ENCODE peak calls at places on chromosomes 6 and 20, in five cellular contexts. One of them, this sample, is unnamed.

GRCh38 chr6:4348462-4349112 is 213.2 kb upstream of the ECI2 start:
- DNase-seq in epithelial cell of esophagus: no peak
- DNase-seq in Calu3: no peak
- DNase-seq in heart right ventricle: no peak
- DNase-seq in lower lobe of right lung: no peak
- DNase-seq in this sample: peak; percentile 46

GRCh38 chr20:62985089-62985778 is 21.5 kb downstream of the BHLHE23 start:
- DNase-seq in lower lobe of right lung: no peak
- DNase-seq in epithelial cell of esophagus: no peak
- DNase-seq in Calu3: no peak
- DNase-seq in heart right ventricle: peak; percentile 59
- DNase-seq in this sample: no peak

GRCh38 chr6:27894839-27895762 is 17.1 kb downstream of the OR2B2 start:
- DNase-seq in epithelial cell of esophagus: peak; percentile 83
- DNase-seq in lower lobe of right lung: no peak
- DNase-seq in heart right ventricle: no peak
- DNase-seq in Calu3: peak; percentile 57
- DNase-seq in this sample: no peak

GRCh38 chr6:12420626-12421025 is 130.5 kb downstream of the EDN1 start:
- DNase-seq in heart right ventricle: no peak
- DNase-seq in epithelial cell of esophagus: peak; percentile 83
- DNase-seq in Calu3: no peak
- DNase-seq in lower lobe of right lung: no peak
- DNase-seq in this sample: no peak

GRCh38 chr6:161222706-161223234 is 51.1 kb downstream of the AGPAT4 start:
- DNase-seq in epithelial cell of esophagus: no peak
- DNase-seq in Calu3: no peak
- DNase-seq in heart right ventricle: no peak
- DNase-seq in lower lobe of right lung: no peak
- DNase-seq in this sample: no peak

GRCh38 chr20:37984018-37984785 is 49.1 kb downstream of the TTI1 start:
- DNase-seq in epithelial cell of esophagus: no peak
- DNase-seq in Calu3: no peak
- DNase-seq in lower lobe of right lung: no peak
- DNase-seq in heart right ventricle: peak; percentile 30
- DNase-seq in this sample: no peak

GRCh38 chr6:84551797-84552196 is 212.6 kb downstream of the TBX18 start:
- DNase-seq in epithelial cell of esophagus: no peak
- DNase-seq in Calu3: no peak
- DNase-seq in heart right ventricle: no peak
- DNase-seq in lower lobe of right lung: no peak
- DNase-seq in this sample: no peak

GRCh38 chr6:110809792-110810191 is 5.5 kb downstream of the CDK19 start:
- DNase-seq in lower lobe of right lung: no peak
- DNase-seq in Calu3: no peak
- DNase-seq in epithelial cell of esophagus: no peak
- DNase-seq in heart right ventricle: no peak
- DNase-seq in this sample: no peak

GRCh38 chr20:56778765-56779195 is 149.7 kb downstream of the TFAP2C start:
- DNase-seq in heart right ventricle: no peak
- DNase-seq in Calu3: peak; percentile 29
- DNase-seq in epithelial cell of esophagus: no peak
- DNase-seq in lower lobe of right lung: no peak
- DNase-seq in this sample: no peak

GRCh38 chr20:62219992-62220665 is at the start of gene HRH3:
- DNase-seq in heart right ventricle: peak; percentile 52
- DNase-seq in lower lobe of right lung: no peak
- DNase-seq in Calu3: peak; percentile 68
- DNase-seq in epithelial cell of esophagus: peak; percentile 32
- DNase-seq in this sample: no peak

GRCh38 chr6:93684339-93684738 is 265.0 kb upstream of the EPHA7 start:
- DNase-seq in epithelial cell of esophagus: peak; percentile 11
- DNase-seq in Calu3: peak; percentile 50
- DNase-seq in lower lobe of right lung: no peak
- DNase-seq in heart right ventricle: no peak
- DNase-seq in this sample: no peak

GRCh38 chr6:89485320-89485719 is 52.4 kb downstream of the ANKRD6 start:
- DNase-seq in lower lobe of right lung: no peak
- DNase-seq in epithelial cell of esophagus: no peak
- DNase-seq in heart right ventricle: no peak
- DNase-seq in Calu3: no peak
- DNase-seq in this sample: no peak

GRCh38 chr6:134295953-134296553 is 21.9 kb downstream of the SGK1 start:
- DNase-seq in lower lobe of right lung: no peak
- DNase-seq in epithelial cell of esophagus: peak; percentile 68
- DNase-seq in heart right ventricle: no peak
- DNase-seq in Calu3: peak; percentile 24
- DNase-seq in this sample: no peak

GRCh38 chr6:139028242-139028657 is 295 bp upstream of the ABRACL start:
- DNase-seq in lower lobe of right lung: no peak
- DNase-seq in epithelial cell of esophagus: peak; percentile 87
- DNase-seq in heart right ventricle: no peak
- DNase-seq in Calu3: no peak
- DNase-seq in this sample: no peak

GRCh38 chr6:75290558-75290957 is 6.0 kb upstream of the TMEM30A start:
- DNase-seq in heart right ventricle: no peak
- DNase-seq in epithelial cell of esophagus: no peak
- DNase-seq in lower lobe of right lung: no peak
- DNase-seq in Calu3: no peak
- DNase-seq in this sample: no peak

GRCh38 chr6:157552171-157552747 is 171.3 kb downstream of the ZDHHC14 start:
- DNase-seq in heart right ventricle: no peak
- DNase-seq in lower lobe of right lung: no peak
- DNase-seq in epithelial cell of esophagus: peak; percentile 62
- DNase-seq in Calu3: no peak
- DNase-seq in this sample: peak; percentile 73

GRCh38 chr6:88910922-88911778 is 52.3 kb downstream of the RNGTT start:
- DNase-seq in lower lobe of right lung: no peak
- DNase-seq in heart right ventricle: no peak
- DNase-seq in Calu3: no peak
- DNase-seq in epithelial cell of esophagus: no peak
- DNase-seq in this sample: no peak

GRCh38 chr6:7414811-7415210 is 25.2 kb downstream of the RIOK1 start:
- DNase-seq in heart right ventricle: no peak
- DNase-seq in epithelial cell of esophagus: peak; percentile 86
- DNase-seq in lower lobe of right lung: no peak
- DNase-seq in Calu3: no peak
- DNase-seq in this sample: no peak

DNA sequence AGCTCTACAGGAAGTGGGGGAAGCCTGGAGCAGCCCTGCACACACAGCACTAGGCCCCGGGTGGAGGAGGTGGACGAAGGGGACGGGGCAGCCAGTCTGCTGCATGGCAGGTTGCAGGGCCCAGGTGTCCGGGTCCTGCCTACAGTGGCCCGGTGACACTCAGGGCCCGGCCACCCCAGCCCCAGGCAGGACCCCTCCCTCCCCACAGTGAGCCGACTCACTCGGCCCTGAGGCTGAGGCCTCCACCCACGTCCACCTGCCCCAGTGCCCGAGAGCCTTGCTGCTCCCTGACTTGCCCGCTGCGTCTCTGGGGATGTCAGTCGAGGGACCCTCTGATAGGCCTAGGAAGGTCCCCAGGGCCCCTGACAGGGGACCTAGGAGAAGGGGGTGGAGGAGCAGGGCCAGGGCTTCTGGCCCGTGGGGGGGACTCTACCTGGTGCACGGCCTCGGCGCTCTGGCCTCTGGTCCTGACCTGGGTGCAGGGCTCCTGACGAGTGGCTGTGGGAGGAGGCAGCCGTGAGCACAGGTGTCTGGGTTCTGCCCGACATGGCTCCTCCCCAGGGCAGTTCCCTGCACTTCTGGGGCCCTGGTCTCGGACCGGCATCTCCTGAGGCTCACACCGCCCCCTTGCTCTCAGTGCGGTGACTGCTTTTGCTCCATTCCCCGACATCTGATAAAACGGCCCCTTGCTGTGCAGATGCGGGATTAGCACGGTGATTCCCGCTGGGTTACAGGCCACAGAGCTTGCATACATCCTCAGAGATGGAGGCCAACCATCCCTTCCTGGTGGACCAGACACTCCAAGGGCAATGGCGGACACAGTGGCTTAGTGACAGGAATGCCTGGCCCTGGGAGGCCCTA is 20.1 kb downstream of the FRMD1 start:
- DNase-seq in heart right ventricle: no peak
- DNase-seq in epithelial cell of esophagus: no peak
- DNase-seq in Calu3: no peak
- DNase-seq in lower lobe of right lung: no peak
- DNase-seq in this sample: no peak
- TF ChIP-seq CTCF in heart right ventricle: no peak
- TF ChIP-seq CTCF in epithelial cell of esophagus: no peak
- TF ChIP-seq CTCF in Calu3: no peak
- TF ChIP-seq CTCF in lower lobe of right lung: no peak
- TF ChIP-seq CTCF in this sample: no peak

DNA sequence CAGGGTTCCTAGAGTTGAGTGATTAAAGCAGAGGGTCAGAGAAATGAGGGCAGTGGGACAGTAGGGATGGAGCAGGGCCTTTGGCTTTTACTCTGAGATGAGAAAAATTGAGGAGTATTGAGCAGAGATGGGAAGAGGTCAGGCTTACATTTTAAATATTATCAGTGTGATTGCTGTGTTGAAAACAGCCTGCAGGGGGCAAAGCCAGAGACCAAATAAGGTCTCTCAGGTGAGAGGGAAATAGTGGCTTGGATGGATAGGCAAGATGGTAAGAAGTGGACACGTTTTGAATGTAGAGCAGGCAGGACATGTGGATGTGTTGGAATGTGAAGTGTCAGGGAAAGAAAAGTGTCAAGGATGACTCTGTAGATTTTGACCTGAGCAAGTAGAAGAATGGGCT is 105.0 kb upstream of the MAP3K7 start:
- DNase-seq in heart right ventricle: no peak
- DNase-seq in lower lobe of right lung: no peak
- DNase-seq in epithelial cell of esophagus: peak; percentile 37
- DNase-seq in Calu3: peak; percentile 3
- DNase-seq in this sample: no peak
- TF ChIP-seq CTCF in heart right ventricle: no peak
- TF ChIP-seq CTCF in lower lobe of right lung: no peak
- TF ChIP-seq CTCF in epithelial cell of esophagus: peak; percentile 49
- TF ChIP-seq CTCF in Calu3: no peak
- TF ChIP-seq CTCF in this sample: no peak

DNA sequence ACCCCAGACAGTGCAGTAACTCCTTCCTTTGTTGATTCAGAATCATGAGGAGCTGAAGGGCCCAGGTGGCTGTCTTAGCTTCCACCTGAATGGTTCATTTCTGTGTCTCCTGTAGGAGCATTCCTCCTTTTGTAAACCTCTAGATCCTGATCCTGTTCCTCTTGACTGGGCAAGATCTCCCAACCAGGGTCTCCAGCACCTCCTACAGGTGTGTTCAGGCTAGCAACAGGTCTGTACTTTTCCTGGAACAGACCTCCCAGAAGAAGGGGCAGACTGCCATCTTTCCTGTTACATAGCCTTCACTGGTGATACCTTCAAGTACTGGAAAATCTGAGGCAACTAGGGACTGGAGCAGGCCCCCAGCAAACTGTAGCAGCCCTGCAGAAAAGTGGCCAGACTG is 35.2 kb downstream of the HLA-B start:
- DNase-seq in heart right ventricle: no peak
- DNase-seq in lower lobe of right lung: no peak
- DNase-seq in Calu3: no peak
- DNase-seq in epithelial cell of esophagus: no peak
- DNase-seq in this sample: no peak
- TF ChIP-seq CTCF in heart right ventricle: no peak
- TF ChIP-seq CTCF in lower lobe of right lung: no peak
- TF ChIP-seq CTCF in Calu3: peak; percentile 26
- TF ChIP-seq CTCF in epithelial cell of esophagus: no peak
- TF ChIP-seq CTCF in this sample: no peak

GRCh38 chr6:43996614-43997341 is 130.5 kb downstream of the MRPL14 start:
- DNase-seq in lower lobe of right lung: no peak
- DNase-seq in heart right ventricle: no peak
- DNase-seq in epithelial cell of esophagus: no peak
- DNase-seq in Calu3: no peak
- DNase-seq in this sample: no peak
- TF ChIP-seq CTCF in lower lobe of right lung: no peak
- TF ChIP-seq CTCF in heart right ventricle: no peak
- TF ChIP-seq CTCF in epithelial cell of esophagus: no peak
- TF ChIP-seq CTCF in Calu3: no peak
- TF ChIP-seq CTCF in this sample: no peak

DNA sequence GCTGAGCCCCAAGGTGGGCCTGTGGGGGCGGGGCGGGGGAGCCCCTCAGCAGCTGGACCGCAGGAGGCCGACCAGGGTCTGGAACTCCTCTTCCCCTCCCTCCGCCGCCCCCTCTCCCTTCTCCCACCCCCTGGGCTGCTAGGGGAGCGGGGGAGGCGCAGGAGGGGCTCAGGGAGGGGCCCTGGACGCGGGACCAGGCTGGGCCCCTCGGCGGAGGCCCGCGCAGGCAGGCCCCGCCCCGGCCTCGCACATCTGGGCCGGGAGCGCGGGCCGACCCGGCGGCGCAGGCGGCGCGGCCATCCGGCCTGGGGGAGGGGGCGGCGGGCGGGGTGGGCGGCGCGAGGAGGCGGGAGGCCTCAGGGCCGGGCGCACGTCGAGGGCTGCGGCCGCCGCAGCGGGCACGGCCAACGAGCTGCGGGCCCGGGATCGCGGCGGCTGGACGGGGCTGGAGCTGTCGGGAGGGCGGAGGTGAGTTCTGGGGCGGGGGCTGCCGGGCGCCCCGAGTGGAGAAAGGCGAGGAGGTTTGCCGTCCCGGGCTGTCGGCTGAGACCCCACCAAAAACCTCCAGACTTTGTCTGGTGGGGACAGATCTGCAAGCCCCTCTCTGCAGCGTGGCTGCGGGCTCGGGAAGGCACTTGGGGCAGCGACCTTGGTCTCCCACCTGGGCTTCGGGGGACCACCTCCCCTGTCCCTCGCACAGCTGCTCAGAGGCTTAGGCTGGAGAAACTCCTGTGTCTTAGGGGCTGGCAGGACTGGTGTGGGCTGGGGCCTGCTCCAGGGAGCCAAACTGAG is at the start of gene HSPA12B:
- DNase-seq in lower lobe of right lung: no peak
- DNase-seq in epithelial cell of esophagus: no peak
- DNase-seq in Calu3: no peak
- DNase-seq in heart right ventricle: peak; percentile 30
- DNase-seq in this sample: no peak
- TF ChIP-seq CTCF in lower lobe of right lung: no peak
- TF ChIP-seq CTCF in epithelial cell of esophagus: no peak
- TF ChIP-seq CTCF in Calu3: no peak
- TF ChIP-seq CTCF in heart right ventricle: no peak
- TF ChIP-seq CTCF in this sample: no peak

This sample was measured in osteocyte.